ENCODE peak calls at places on chromosomes 7 and 10, in six cellular contexts. N is heart right ventricle, S is left lung, F is esophagus squamous epithelium, G is IMR-90, I is endodermal cell. Y is an unnamed sample.

GRCh38 chr7:17564678-17565209 is 266.3 kb downstream of the AHR start:
- DNase-seq in I (no peak), N (no peak), F (no peak), G (peak), S (no peak), Y (no peak)

GRCh38 chr7:131546126-131546525 is 10.3 kb downstream of the PODXL start:
- DNase-seq in G (no peak), S (no peak), I (peak), F (no peak), N (no peak), Y (peak)

GRCh38 chr7:16114633-16115032 is 306.7 kb downstream of the CRPPA start:
- DNase-seq in G (peak), F (no peak), I (no peak), N (no peak), S (no peak), Y (no peak)

GRCh38 chr7:90347759-90348158 is 1.2 kb downstream of the GTPBP10 start:
- DNase-seq in N (no peak), G (no peak), S (no peak), F (no peak), I (no peak), Y (no peak)

GRCh38 chr10:33187427-33187999 is 147.0 kb downstream of the NRP1 start:
- DNase-seq in N (no peak), I (peak), G (no peak), S (no peak), F (no peak), Y (peak)

GRCh38 chr10:103765981-103766380 is 89.4 kb downstream of the SH3PXD2A start:
- DNase-seq in F (no peak), S (no peak), G (peak), I (no peak), N (peak), Y (peak)

GRCh38 chr10:113644185-113645120 is 19.4 kb downstream of the NRAP start:
- DNase-seq in N (no peak), G (peak), F (no peak), S (no peak), I (no peak), Y (no peak)

GRCh38 chr10:86642499-86642898 is 11.8 kb upstream of the OPN4 start:
- DNase-seq in N (no peak), S (no peak), F (no peak), I (no peak), G (peak), Y (no peak)

GRCh38 chr10:132851451-132851850 is 65.5 kb upstream of the NKX6-2 start:
- DNase-seq in G (no peak), F (no peak), N (no peak), S (no peak), I (no peak), Y (no peak)

GRCh38 chr7:1694981-1695511 is 25.0 kb downstream of the ELFN1 start:
- DNase-seq in G (no peak), I (peak), S (peak), F (no peak), N (no peak), Y (no peak)

GRCh38 chr10:70890917-70891431 is 2.6 kb upstream of the PCBD1 start:
- DNase-seq in F (no peak), N (peak), G (no peak), S (no peak), I (peak), Y (peak)

GRCh38 chr7:120554960-120555571 is 282.1 kb downstream of the KCND2 start:
- DNase-seq in S (no peak), F (no peak), G (peak), N (no peak), I (peak), Y (peak)

GRCh38 chr7:79130715-79131114 is 322.8 kb downstream of the MAGI2 start:
- DNase-seq in F (no peak), G (no peak), I (no peak), N (no peak), S (no peak), Y (no peak)

GRCh38 chr7:107167483-107168232 is 1.1 kb upstream of the HBP1 start:
- DNase-seq in F (no peak), S (no peak), G (peak), N (no peak), I (no peak), Y (peak)

GRCh38 chr7:123770378-123770777 is 21.6 kb upstream of the WASL start:
- DNase-seq in I (no peak), N (no peak), S (no peak), G (no peak), F (no peak), Y (no peak)

GRCh38 chr7:80584778-80585177 is 53.7 kb upstream of the CD36 start:
- DNase-seq in S (no peak), F (no peak), N (no peak), I (no peak), G (peak), Y (peak)

DNA sequence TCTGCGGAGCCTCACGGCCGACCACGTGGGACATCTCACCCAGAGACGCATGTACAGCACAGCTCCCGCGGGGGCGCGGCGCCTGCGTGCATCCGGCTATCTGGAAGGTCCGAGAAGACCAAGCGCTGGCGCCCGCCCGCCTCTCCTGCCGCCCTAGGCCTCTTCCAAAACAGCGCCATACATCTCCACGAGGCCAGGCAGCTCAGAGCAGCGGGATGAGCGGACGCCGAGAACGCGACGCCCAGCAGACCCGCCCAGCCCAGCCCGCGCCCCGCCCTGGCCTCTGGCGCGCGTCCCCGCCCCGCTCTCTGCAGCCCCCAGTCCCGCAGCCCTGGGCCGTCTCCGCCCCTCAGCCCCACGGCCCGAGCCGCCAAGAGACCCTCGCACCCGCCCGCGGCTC is 20.3 kb upstream of the LANCL2 start:
- DNase-seq in G (no peak), I (peak), F (no peak), S (no peak), N (no peak), Y (no peak)
- H3K27ac ChIP-seq in G (no peak), I (no peak), F (no peak), S (no peak), N (no peak), Y (no peak)

DNA sequence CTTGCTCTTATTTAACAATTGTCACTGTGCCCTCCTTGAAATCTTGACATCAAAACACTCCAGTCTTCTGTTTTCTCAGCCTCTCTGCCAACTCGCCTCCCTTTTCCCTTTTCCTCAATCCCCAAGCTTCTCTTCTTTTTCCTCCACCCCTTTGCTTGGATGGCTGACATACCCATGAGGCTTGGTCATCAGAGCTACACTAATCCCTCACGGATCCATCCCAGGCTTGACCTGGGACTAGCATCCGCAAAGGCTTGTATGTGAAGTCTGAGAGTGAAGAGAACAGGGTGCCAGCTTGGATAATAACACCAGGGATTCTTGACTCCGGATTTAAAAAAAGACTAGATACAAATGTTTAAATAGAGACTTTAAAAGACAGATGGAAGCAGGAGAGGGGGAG is 428.8 kb upstream of the C7orf33 start:
- DNase-seq in I (no peak), N (no peak), F (no peak), S (no peak), G (no peak), Y (no peak)
- H3K4me3 ChIP-seq in I (no peak), N (no peak), F (no peak), S (no peak), G (no peak), Y (no peak)

DNA sequence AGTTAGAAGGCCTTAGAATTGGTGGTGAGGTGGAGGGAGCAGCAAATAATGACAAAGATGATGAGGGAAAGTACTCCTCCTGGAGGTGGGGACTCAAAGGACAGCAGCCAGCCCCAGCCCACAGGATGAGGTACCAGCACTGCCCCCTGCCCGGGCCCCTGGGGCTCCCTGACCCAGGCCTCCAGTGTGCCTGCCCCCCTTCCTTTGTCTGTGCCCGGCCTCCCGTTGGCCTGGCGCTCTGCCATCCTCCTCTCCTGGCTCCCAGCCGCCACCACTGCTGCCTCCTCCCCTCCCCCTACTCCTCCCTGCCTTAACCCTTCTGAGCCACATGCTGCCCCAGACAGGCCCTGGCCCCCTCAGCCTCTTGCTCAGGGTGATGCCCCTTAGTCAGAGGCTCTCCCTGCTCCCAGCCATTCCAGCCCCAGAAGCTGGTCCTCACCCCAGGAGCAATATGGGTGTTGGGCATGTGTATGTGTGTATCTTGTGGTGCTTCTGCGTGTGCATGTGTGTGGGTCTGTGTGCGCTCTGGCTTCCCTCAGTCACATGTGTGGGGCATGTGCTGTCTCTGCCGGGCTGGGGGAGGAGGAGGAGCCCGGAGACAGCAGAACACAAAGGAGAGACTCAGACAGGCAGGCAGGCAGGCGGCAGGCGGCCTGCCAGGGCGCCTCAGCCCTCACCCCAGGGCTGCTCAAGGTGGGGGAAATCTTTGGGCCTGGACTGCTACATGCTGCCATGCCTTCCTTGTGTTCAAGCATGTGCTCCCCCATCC is 2.6 kb downstream of the LDB1 start:
- DNase-seq in S (peak), N (peak), I (peak), F (no peak), G (peak), Y (peak)
- TF ChIP-seq CTCF in S (no peak), N (no peak), I (peak), F (no peak), G (peak), Y (no peak)

DNA sequence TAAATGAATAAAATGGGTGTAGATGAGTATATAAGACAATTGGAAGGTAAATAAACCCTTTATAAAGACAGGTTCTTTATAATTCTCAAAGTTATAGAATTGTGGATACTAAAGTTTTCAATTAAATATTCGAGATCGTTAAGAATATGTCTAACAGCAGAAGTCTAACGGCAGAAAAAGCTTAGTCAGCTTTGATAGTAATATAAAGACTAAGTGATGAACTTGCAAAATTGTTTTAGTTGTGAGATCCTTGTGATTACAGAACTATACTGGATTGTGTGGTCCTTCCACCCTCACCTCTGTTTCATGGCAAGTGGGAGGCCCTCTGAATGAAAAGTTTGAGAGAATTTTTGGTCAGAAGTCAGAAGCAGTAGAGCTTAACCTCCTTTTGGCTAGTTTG is 2.3 kb downstream of the THNSL1 start:
- DNase-seq in I (no peak), S (no peak), N (no peak), G (no peak), F (no peak), Y (no peak)
- H3K27ac ChIP-seq in I (no peak), S (no peak), N (no peak), G (no peak), F (no peak), Y (no peak)

GRCh38 chr7:28156401-28156800 is 24.2 kb downstream of the JAZF1 start:
- DNase-seq in I (no peak), S (no peak), N (no peak), F (no peak), G (no peak), Y (no peak)
- H3K4me3 ChIP-seq in I (no peak), S (no peak), N (no peak), F (no peak), G (no peak), Y (no peak)